ENCODE peak calls at places on chromosomes 12 and 14, in five cellular contexts. Z, S, D, K and V are unnamed samples.

GRCh38 chr12:31035944-31036665 is 37.6 kb upstream of the DDX11 start:
- DNase-seq in Z (no peak), S (no peak), D (no peak), K (peak; percentile 45), V (peak; percentile 2)

GRCh38 chr14:104536942-104537612 is 42.5 kb upstream of the C14orf180 start:
- DNase-seq in Z (no peak), S (no peak), D (no peak), K (peak; percentile 37), V (no peak)

GRCh38 chr14:100271247-100271939 is 32.4 kb downstream of the YY1 start:
- DNase-seq in Z (no peak), S (no peak), D (peak; percentile 42), K (peak; percentile 71), V (no peak)

GRCh38 chr14:36946872-36947271 is 225.5 kb downstream of the SLC25A21 start:
- DNase-seq in Z (no peak), S (no peak), D (no peak), K (no peak), V (no peak)

GRCh38 chr12:83753205-83753604 is 1066.5 kb downstream of the TMTC2 start:
- DNase-seq in Z (no peak), S (no peak), D (no peak), K (no peak), V (no peak)

GRCh38 chr12:115312901-115313300 is 628.9 kb upstream of the TBX3 start:
- DNase-seq in Z (no peak), S (no peak), D (no peak), K (no peak), V (no peak)

GRCh38 chr12:42186793-42187192 is 42.1 kb upstream of the GXYLT1 start:
- DNase-seq in Z (no peak), S (no peak), D (no peak), K (no peak), V (no peak)

GRCh38 chr14:54724772-54725325 is 157.9 kb downstream of the SAMD4A start:
- DNase-seq in Z (no peak), S (no peak), D (no peak), K (no peak), V (no peak)

GRCh38 chr14:61258985-61259384 is 22.2 kb downstream of the TMEM30B start:
- DNase-seq in Z (no peak), S (no peak), D (no peak), K (no peak), V (no peak)

GRCh38 chr12:103840399-103840880 is 594 bp downstream of the NT5DC3 start:
- DNase-seq in Z (no peak), S (peak; percentile 51), D (peak; percentile 68), K (no peak), V (peak; percentile 64)

GRCh38 chr12:113271853-113272561 is 50.7 kb downstream of the TPCN1 start:
- DNase-seq in Z (no peak), S (peak; percentile 74), D (peak; percentile 58), K (peak; percentile 52), V (no peak)

GRCh38 chr14:95727084-95727700 is 13.3 kb upstream of the TCL1A start:
- DNase-seq in Z (no peak), S (no peak), D (no peak), K (no peak), V (no peak)

GRCh38 chr12:62435337-62436163 is 31.1 kb upstream of the MON2 start:
- DNase-seq in Z (peak; percentile 84), S (peak; percentile 76), D (peak; percentile 66), K (peak; percentile 49), V (peak; percentile 54)

GRCh38 chr12:22935090-22935489 is 310.1 kb downstream of the ETNK1 start:
- DNase-seq in Z (no peak), S (no peak), D (no peak), K (no peak), V (no peak)

GRCh38 chr14:31263485-31264133 is 56.0 kb upstream of the HECTD1 start:
- DNase-seq in Z (no peak), S (no peak), D (no peak), K (peak; percentile 67), V (no peak)

GRCh38 chr14:93536945-93537344 is 106.2 kb downstream of the UNC79 start:
- DNase-seq in Z (peak; percentile 68), S (peak; percentile 24), D (no peak), K (no peak), V (no peak)
- TF ChIP-seq CTCF in Z (peak; percentile 58), S (peak; percentile 12), D (no peak), K (no peak), V (peak; percentile 26)

GRCh38 chr12:125194999-125195398 is 129.8 kb downstream of the AACS start:
- DNase-seq in Z (peak; percentile 44), S (no peak), D (no peak), K (no peak), V (no peak)

GRCh38 chr12:125202421-125202820 is 137.2 kb downstream of the AACS start:
- DNase-seq in Z (no peak), S (no peak), D (no peak), K (no peak), V (no peak)

GRCh38 chr12:125197326-125197725 is 132.1 kb downstream of the AACS start:
- DNase-seq in Z (no peak), S (no peak), D (no peak), K (no peak), V (no peak)

GRCh38 chr12:125201940-125202339 is 136.7 kb downstream of the AACS start:
- DNase-seq in Z (no peak), S (no peak), D (no peak), K (no peak), V (no peak)

DNA sequence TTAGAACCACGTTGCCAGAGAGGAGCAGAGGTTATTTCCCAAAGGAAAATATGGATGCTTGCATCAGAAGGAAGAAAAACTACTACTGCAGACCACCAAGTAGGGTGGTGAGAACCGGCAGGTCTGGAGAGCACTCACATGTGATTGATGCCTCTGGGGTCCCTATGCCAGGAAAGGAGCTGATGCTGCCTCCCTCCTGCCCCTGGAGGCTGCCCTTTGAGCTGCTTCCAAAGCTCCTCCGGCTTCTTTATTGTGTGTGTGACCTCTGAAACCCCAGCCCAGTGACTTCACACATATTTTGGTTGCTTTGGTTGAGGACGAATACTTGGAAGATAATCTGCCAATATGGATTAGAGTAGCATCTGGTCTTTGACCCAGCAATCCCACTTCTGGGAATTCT is 133.4 kb downstream of the AACS start:
- DNase-seq in Z (peak; percentile 51), S (no peak), D (no peak), K (no peak), V (no peak)
- TF ChIP-seq CTCF in Z (peak; percentile 38), S (no peak), D (no peak), K (no peak), V (no peak)

DNA sequence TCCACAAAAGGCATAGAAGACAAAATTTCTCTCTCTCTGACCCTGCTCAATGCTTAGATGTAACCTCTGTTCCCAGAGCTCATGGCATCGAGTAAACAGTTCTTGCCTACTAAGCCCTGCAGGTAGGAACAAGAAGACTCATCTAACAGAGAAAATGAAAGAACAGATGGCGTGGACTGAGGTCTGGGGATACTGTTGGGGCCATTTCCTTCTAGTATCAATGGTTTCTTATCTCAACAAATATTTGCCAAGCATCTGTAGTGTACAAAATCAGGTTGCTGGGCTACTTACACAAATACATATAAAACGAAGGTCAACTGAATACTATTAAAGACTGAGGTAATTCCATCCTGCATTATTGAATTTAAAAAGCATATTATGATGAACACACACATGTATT is 93.3 kb downstream of the RIMBP2 start:
- DNase-seq in Z (no peak), S (no peak), D (no peak), K (no peak), V (no peak)
- TF ChIP-seq CTCF in Z (no peak), S (no peak), D (no peak), K (no peak), V (no peak)

GRCh38 chr12:55937956-55938355 is 7.0 kb downstream of the DGKA start:
- DNase-seq in Z (no peak), S (no peak), D (no peak), K (no peak), V (no peak)

GRCh38 chr12:55934343-55934742 is 3.4 kb downstream of the DGKA start:
- DNase-seq in Z (no peak), S (no peak), D (no peak), K (no peak), V (no peak)

GRCh38 chr12:55934773-55935172 is 3.8 kb downstream of the DGKA start:
- DNase-seq in Z (no peak), S (no peak), D (no peak), K (no peak), V (no peak)

GRCh38 chr12:55933799-55934174 is 2.8 kb downstream of the DGKA start:
- DNase-seq in Z (no peak), S (no peak), D (no peak), K (no peak), V (no peak)

DNA sequence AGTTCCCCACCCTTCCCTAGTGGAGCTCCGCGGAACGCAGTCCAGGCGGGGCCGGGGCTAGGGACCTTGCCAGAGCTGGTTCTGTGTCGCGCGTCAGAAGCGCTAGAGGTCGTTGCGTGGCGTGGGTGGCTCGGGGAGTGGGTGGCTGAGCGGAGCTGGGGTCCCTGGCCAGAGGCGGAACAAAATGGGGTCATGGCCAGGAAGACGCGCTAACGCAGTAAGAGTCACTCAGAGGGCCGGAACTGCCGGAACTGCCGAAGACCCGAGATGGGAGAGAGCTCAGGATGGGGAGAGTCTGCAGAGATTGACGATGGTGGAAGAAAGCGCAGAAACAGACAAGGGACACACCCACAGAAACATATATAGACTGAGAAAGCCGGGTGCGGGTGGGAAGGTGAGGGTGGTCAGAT is 4.8 kb downstream of the DGKA start:
- DNase-seq in Z (no peak), S (no peak), D (peak; percentile 62), K (no peak), V (no peak)
- TF ChIP-seq CTCF in Z (no peak), S (no peak), D (no peak), K (no peak), V (no peak)

GRCh38 chr12:6267007-6267721 is 43.3 kb upstream of the PLEKHG6 start:
- DNase-seq in Z (no peak), S (peak; percentile 65), D (peak; percentile 80), K (peak; percentile 64), V (no peak)
- TF ChIP-seq CTCF in Z (no peak), S (no peak), D (no peak), K (no peak), V (no peak)

GRCh38 chr12:111753144-111753881 is 13.4 kb upstream of the ALDH2 start:
- DNase-seq in Z (peak; percentile 82), S (peak; percentile 80), D (no peak), K (peak; percentile 59), V (peak; percentile 71)
- TF ChIP-seq CTCF in Z (peak; percentile 84), S (peak; percentile 64), D (peak; percentile 17), K (peak; percentile 68), V (peak; percentile 70)

GRCh38 chr14:24705840-24706239 is 71.8 kb upstream of the GZMB start:
- DNase-seq in Z (no peak), S (peak; percentile 66), D (no peak), K (no peak), V (peak; percentile 43)
- TF ChIP-seq CTCF in Z (no peak), S (no peak), D (no peak), K (no peak), V (no peak)

DNA sequence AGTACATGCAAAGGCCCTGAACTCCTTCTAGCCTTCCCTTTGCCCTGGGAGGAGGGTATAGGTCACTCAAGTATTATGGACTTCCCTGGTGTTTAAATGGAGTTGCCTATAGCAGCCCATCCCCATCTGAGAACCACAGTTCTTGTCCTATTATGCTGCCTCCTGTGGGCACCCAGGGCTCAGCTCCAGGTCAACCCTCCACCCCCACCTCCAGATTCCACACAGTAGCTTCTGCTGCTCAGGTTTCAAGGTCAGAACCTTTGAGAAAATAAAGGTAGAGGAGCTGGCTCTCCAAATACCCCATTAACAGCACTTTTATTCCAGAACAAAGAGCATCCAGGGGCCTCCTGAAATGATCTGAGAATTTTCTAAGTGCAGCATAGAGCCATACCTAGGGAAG is 57.4 kb downstream of the ACTN1 start:
- DNase-seq in Z (no peak), S (no peak), D (no peak), K (no peak), V (no peak)
- TF ChIP-seq CTCF in Z (no peak), S (no peak), D (no peak), K (no peak), V (no peak)